ENCODE peak calls at places on chromosomes 6 and 20, in five cellular contexts. One of them, this sample, is unnamed. For H3K4me1, the result is how much of the 10 kb centered on the place peaks cover.

GRCh38 chr6:106894978-106895702 is 79.4 kb downstream of the CD24 start:
- DNase-seq in A549: no peak
- DNase-seq in astrocyte: peak
- DNase-seq in iPS DF 6.9: no peak
- DNase-seq in breast epithelium: no peak
- DNase-seq in this sample: no peak

GRCh38 chr6:48061630-48062029 is 49.4 kb downstream of the PTCHD4 start:
- DNase-seq in A549: no peak
- DNase-seq in astrocyte: peak
- DNase-seq in iPS DF 6.9: no peak
- DNase-seq in breast epithelium: no peak
- DNase-seq in this sample: no peak

GRCh38 chr6:169961772-169962561 is 210.5 kb downstream of the ERMARD start:
- DNase-seq in A549: no peak
- DNase-seq in astrocyte: no peak
- DNase-seq in iPS DF 6.9: peak
- DNase-seq in breast epithelium: peak
- DNase-seq in this sample: no peak

GRCh38 chr6:30964075-30964474 is 19.4 kb upstream of the MUC21 start:
- DNase-seq in A549: no peak
- DNase-seq in astrocyte: peak
- DNase-seq in iPS DF 6.9: no peak
- DNase-seq in breast epithelium: no peak
- DNase-seq in this sample: no peak

GRCh38 chr6:109048176-109048575 is 46.5 kb downstream of the SESN1 start:
- DNase-seq in A549: no peak
- DNase-seq in astrocyte: no peak
- DNase-seq in iPS DF 6.9: no peak
- DNase-seq in breast epithelium: no peak
- DNase-seq in this sample: no peak

GRCh38 chr6:38152620-38153019 is 333.1 kb downstream of the ZFAND3 start:
- DNase-seq in A549: no peak
- DNase-seq in astrocyte: no peak
- DNase-seq in iPS DF 6.9: no peak
- DNase-seq in breast epithelium: no peak
- DNase-seq in this sample: no peak

GRCh38 chr20:4813076-4813838 is 91.5 kb downstream of the PRND start:
- DNase-seq in A549: no peak
- DNase-seq in astrocyte: no peak
- DNase-seq in iPS DF 6.9: no peak
- DNase-seq in breast epithelium: no peak
- DNase-seq in this sample: no peak

GRCh38 chr6:56708810-56709597 is 66.3 kb upstream of the DST start:
- DNase-seq in A549: no peak
- DNase-seq in astrocyte: peak
- DNase-seq in iPS DF 6.9: no peak
- DNase-seq in breast epithelium: no peak
- DNase-seq in this sample: no peak

GRCh38 chr6:166270706-166271375 is 37.4 kb downstream of the PRR18 start:
- DNase-seq in A549: no peak
- DNase-seq in astrocyte: no peak
- DNase-seq in iPS DF 6.9: no peak
- DNase-seq in breast epithelium: no peak
- DNase-seq in this sample: no peak

GRCh38 chr6:113833537-113833936 is 23.6 kb upstream of the MARCKS start:
- DNase-seq in A549: no peak
- DNase-seq in astrocyte: peak
- DNase-seq in iPS DF 6.9: no peak
- DNase-seq in breast epithelium: no peak
- DNase-seq in this sample: no peak

GRCh38 chr6:91081452-91082067 is 494.7 kb upstream of the MAP3K7 start:
- DNase-seq in A549: peak
- DNase-seq in astrocyte: peak
- DNase-seq in iPS DF 6.9: peak
- DNase-seq in breast epithelium: no peak
- DNase-seq in this sample: peak

GRCh38 chr6:110944681-110945151 is 13.8 kb upstream of the GTF3C6 start:
- DNase-seq in A549: peak
- DNase-seq in astrocyte: peak
- DNase-seq in iPS DF 6.9: no peak
- DNase-seq in breast epithelium: no peak
- DNase-seq in this sample: peak

GRCh38 chr20:15867899-15868298 is 705.3 kb downstream of the KIF16B start:
- DNase-seq in A549: no peak
- DNase-seq in astrocyte: no peak
- DNase-seq in iPS DF 6.9: no peak
- DNase-seq in breast epithelium: no peak
- DNase-seq in this sample: no peak

GRCh38 chr6:142548571-142548970 is 246.8 kb downstream of the ADGRG6 start:
- DNase-seq in A549: no peak
- DNase-seq in astrocyte: no peak
- DNase-seq in iPS DF 6.9: no peak
- DNase-seq in breast epithelium: no peak
- DNase-seq in this sample: no peak

GRCh38 chr6:110125361-110125760 is 54.1 kb downstream of the WASF1 start:
- DNase-seq in A549: no peak
- DNase-seq in astrocyte: no peak
- DNase-seq in iPS DF 6.9: no peak
- DNase-seq in breast epithelium: no peak
- DNase-seq in this sample: no peak

GRCh38 chr6:12785921-12786320 is 69.4 kb downstream of the PHACTR1 start:
- DNase-seq in A549: no peak
- DNase-seq in astrocyte: no peak
- DNase-seq in iPS DF 6.9: no peak
- DNase-seq in breast epithelium: no peak
- DNase-seq in this sample: no peak

GRCh38 chr20:31476648-31477220 is 1.6 kb downstream of the REM1 start:
- DNase-seq in A549: no peak
- DNase-seq in astrocyte: no peak
- DNase-seq in iPS DF 6.9: no peak
- DNase-seq in breast epithelium: no peak
- DNase-seq in this sample: no peak

GRCh38 chr6:151722342-151722741 is 85.1 kb upstream of the ESR1 start:
- DNase-seq in A549: no peak
- DNase-seq in astrocyte: no peak
- DNase-seq in iPS DF 6.9: no peak
- DNase-seq in breast epithelium: no peak
- DNase-seq in this sample: no peak

GRCh38 chr20:8272758-8273157 is 140.7 kb downstream of the PLCB1 start:
- DNase-seq in A549: no peak
- DNase-seq in astrocyte: no peak
- DNase-seq in iPS DF 6.9: no peak
- DNase-seq in breast epithelium: no peak
- DNase-seq in this sample: no peak

GRCh38 chr20:37336369-37337207 is 9.4 kb upstream of the SRC start:
- DNase-seq in A549: no peak
- DNase-seq in astrocyte: no peak
- DNase-seq in iPS DF 6.9: no peak
- DNase-seq in breast epithelium: no peak
- DNase-seq in this sample: no peak

GRCh38 chr6:143860111-143860510 is 4.2 kb upstream of the ZC2HC1B start:
- DNase-seq in A549: no peak
- DNase-seq in astrocyte: no peak
- DNase-seq in iPS DF 6.9: no peak
- DNase-seq in breast epithelium: no peak
- DNase-seq in this sample: no peak

GRCh38 chr6:73058736-73059135 is 166.6 kb downstream of the KHDC1L start:
- DNase-seq in A549: no peak
- DNase-seq in astrocyte: peak
- DNase-seq in iPS DF 6.9: no peak
- DNase-seq in breast epithelium: no peak
- DNase-seq in this sample: no peak

GRCh38 chr20:63529180-63529860 is 7.9 kb downstream of the PTK6 start:
- DNase-seq in A549: no peak
- DNase-seq in astrocyte: no peak
- DNase-seq in iPS DF 6.9: no peak
- DNase-seq in breast epithelium: no peak
- DNase-seq in this sample: no peak

GRCh38 chr6:39793528-39793927 is 1.4 kb downstream of the DAAM2 start:
- DNase-seq in A549: no peak
- DNase-seq in astrocyte: no peak
- DNase-seq in iPS DF 6.9: no peak
- DNase-seq in breast epithelium: no peak
- DNase-seq in this sample: no peak

GRCh38 chr6:18334251-18334650 is 52.9 kb upstream of the RNF144B start:
- DNase-seq in A549: no peak
- DNase-seq in astrocyte: no peak
- DNase-seq in iPS DF 6.9: no peak
- DNase-seq in breast epithelium: no peak
- DNase-seq in this sample: no peak

GRCh38 chr6:126034671-126035070 is 48.3 kb downstream of the TRMT11 start:
- DNase-seq in A549: no peak
- DNase-seq in astrocyte: no peak
- DNase-seq in iPS DF 6.9: no peak
- DNase-seq in breast epithelium: no peak
- DNase-seq in this sample: no peak

GRCh38 chr6:41711323-41712038 is 23.9 kb downstream of the TFEB start:
- DNase-seq in A549: no peak
- DNase-seq in astrocyte: no peak
- DNase-seq in iPS DF 6.9: no peak
- DNase-seq in breast epithelium: no peak
- DNase-seq in this sample: no peak

GRCh38 chr6:87146363-87146762 is 9.0 kb upstream of the ZNF292 start:
- DNase-seq in A549: no peak
- DNase-seq in astrocyte: no peak
- DNase-seq in iPS DF 6.9: no peak
- DNase-seq in breast epithelium: no peak
- DNase-seq in this sample: no peak

DNA sequence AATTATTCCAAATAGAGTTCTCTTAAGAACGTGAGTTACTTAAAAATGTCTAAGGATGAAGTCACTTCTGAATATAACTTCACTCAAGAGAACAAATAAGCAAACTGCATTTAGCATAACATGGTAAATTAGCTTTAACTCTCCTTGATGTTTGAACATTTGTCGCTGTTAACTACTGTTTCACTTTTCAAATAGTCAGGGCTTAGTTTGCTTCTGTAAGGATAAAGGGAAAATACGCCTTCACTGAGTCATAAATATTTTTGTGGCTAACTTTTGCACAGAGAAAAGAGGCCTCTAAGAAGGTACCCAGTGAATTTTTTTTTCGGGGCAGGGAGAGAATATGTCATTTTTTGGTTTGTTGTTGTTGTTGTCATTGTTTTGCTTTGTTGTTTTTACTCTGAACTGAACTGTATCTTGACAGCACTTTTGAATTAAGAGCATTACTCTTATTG is 8.1 kb downstream of the PTPN1 start:
- DNase-seq in A549: no peak
- DNase-seq in astrocyte: peak
- DNase-seq in iPS DF 6.9: no peak
- DNase-seq in breast epithelium: no peak
- DNase-seq in this sample: no peak
- H3K4me1 ChIP-seq in A549: under half
- H3K4me1 ChIP-seq in astrocyte: half or more
- H3K4me1 ChIP-seq in iPS DF 6.9: under half
- H3K4me1 ChIP-seq in breast epithelium: under half
- H3K4me1 ChIP-seq in this sample: half or more

GRCh38 chr6:53647437-53648094 is 18.0 kb downstream of the KLHL31 start:
- DNase-seq in A549: no peak
- DNase-seq in astrocyte: no peak
- DNase-seq in iPS DF 6.9: no peak
- DNase-seq in breast epithelium: no peak
- DNase-seq in this sample: peak

GRCh38 chr6:53643481-53643965 is 22.0 kb downstream of the KLHL31 start:
- DNase-seq in A549: no peak
- DNase-seq in astrocyte: no peak
- DNase-seq in iPS DF 6.9: no peak
- DNase-seq in breast epithelium: no peak
- DNase-seq in this sample: no peak

GRCh38 chr6:53646606-53647005 is 18.9 kb downstream of the KLHL31 start:
- DNase-seq in A549: no peak
- DNase-seq in astrocyte: no peak
- DNase-seq in iPS DF 6.9: no peak
- DNase-seq in breast epithelium: no peak
- DNase-seq in this sample: no peak

GRCh38 chr6:53648571-53648970 is 17.0 kb downstream of the KLHL31 start:
- DNase-seq in A549: no peak
- DNase-seq in astrocyte: peak
- DNase-seq in iPS DF 6.9: no peak
- DNase-seq in breast epithelium: no peak
- DNase-seq in this sample: no peak

DNA sequence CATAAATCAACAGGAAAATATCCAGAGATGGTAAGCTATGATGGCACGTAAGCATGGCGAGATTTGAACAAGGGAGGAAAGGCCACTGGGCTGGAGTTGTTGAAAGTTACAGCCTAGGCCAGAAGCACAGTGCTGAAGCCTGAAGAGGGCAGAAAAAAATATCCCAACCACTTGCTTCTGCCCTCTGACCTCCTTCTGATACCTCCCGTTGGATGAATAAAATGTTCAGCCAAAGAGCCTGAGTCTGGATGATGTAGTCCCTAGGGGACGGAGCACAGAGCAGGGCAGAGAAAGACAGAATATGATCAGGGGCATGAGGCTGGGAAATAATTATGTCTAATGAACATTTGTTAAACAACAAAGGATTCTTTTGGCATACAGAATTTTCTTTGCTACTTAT is 19.7 kb downstream of the KLHL31 start:
- DNase-seq in A549: no peak
- DNase-seq in astrocyte: no peak
- DNase-seq in iPS DF 6.9: no peak
- DNase-seq in breast epithelium: no peak
- DNase-seq in this sample: no peak
- H3K27ac ChIP-seq in A549: no peak
- H3K27ac ChIP-seq in astrocyte: no peak
- H3K27ac ChIP-seq in iPS DF 6.9: no peak
- H3K27ac ChIP-seq in breast epithelium: no peak
- H3K27ac ChIP-seq in this sample: no peak

GRCh38 chr20:50305636-50306477 is 115.2 kb downstream of the CEBPB start:
- DNase-seq in A549: peak
- DNase-seq in astrocyte: no peak
- DNase-seq in iPS DF 6.9: no peak
- DNase-seq in breast epithelium: no peak
- DNase-seq in this sample: no peak
- H3K4me3 ChIP-seq in A549: no peak
- H3K4me3 ChIP-seq in astrocyte: no peak
- H3K4me3 ChIP-seq in iPS DF 6.9: no peak
- H3K4me3 ChIP-seq in breast epithelium: no peak
- H3K4me3 ChIP-seq in this sample: no peak

GRCh38 chr6:16436550-16436949 is 198.2 kb downstream of the GMPR start:
- DNase-seq in A549: no peak
- DNase-seq in astrocyte: no peak
- DNase-seq in iPS DF 6.9: no peak
- DNase-seq in breast epithelium: no peak
- DNase-seq in this sample: no peak

GRCh38 chr6:16434885-16435284 is 196.5 kb downstream of the GMPR start:
- DNase-seq in A549: no peak
- DNase-seq in astrocyte: no peak
- DNase-seq in iPS DF 6.9: no peak
- DNase-seq in breast epithelium: no peak
- DNase-seq in this sample: no peak

GRCh38 chr6:16432075-16433032 is 194.0 kb downstream of the GMPR start:
- DNase-seq in A549: no peak
- DNase-seq in astrocyte: peak
- DNase-seq in iPS DF 6.9: no peak
- DNase-seq in breast epithelium: no peak
- DNase-seq in this sample: no peak

GRCh38 chr6:16430661-16431089 is 192.3 kb downstream of the GMPR start:
- DNase-seq in A549: no peak
- DNase-seq in astrocyte: peak
- DNase-seq in iPS DF 6.9: no peak
- DNase-seq in breast epithelium: no peak
- DNase-seq in this sample: no peak

GRCh38 chr6:16433338-16433737 is 195.0 kb downstream of the GMPR start:
- DNase-seq in A549: no peak
- DNase-seq in astrocyte: no peak
- DNase-seq in iPS DF 6.9: no peak
- DNase-seq in breast epithelium: no peak
- DNase-seq in this sample: no peak
- H3K4me1 ChIP-seq in A549: half or more
- H3K4me1 ChIP-seq in astrocyte: under half
- H3K4me1 ChIP-seq in iPS DF 6.9: under half
- H3K4me1 ChIP-seq in breast epithelium: under half
- H3K4me1 ChIP-seq in this sample: under half